ENCODE peak calls at places on chromosomes 13 and 19, in five cellular contexts. One of them, this sample, is unnamed.

GRCh38 chr19:55091126-55091910 is 15.6 kb downstream of the EPS8L1 start:
- DNase-seq in RWPE1: no peak
- DNase-seq in mesendoderm: no peak
- DNase-seq in heart left ventricle: no peak
- DNase-seq in Panc1: no peak
- DNase-seq in this sample: no peak

GRCh38 chr19:23145617-23146415 is 29.0 kb downstream of the ZNF730 start:
- DNase-seq in RWPE1: no peak
- DNase-seq in mesendoderm: peak
- DNase-seq in heart left ventricle: no peak
- DNase-seq in Panc1: no peak
- DNase-seq in this sample: no peak

GRCh38 chr13:40376296-40376849 is 290.1 kb downstream of the FOXO1 start:
- DNase-seq in RWPE1: no peak
- DNase-seq in mesendoderm: no peak
- DNase-seq in heart left ventricle: no peak
- DNase-seq in Panc1: no peak
- DNase-seq in this sample: no peak

GRCh38 chr13:30355405-30355741 is 48.0 kb upstream of the KATNAL1 start:
- DNase-seq in RWPE1: no peak
- DNase-seq in mesendoderm: peak
- DNase-seq in heart left ventricle: no peak
- DNase-seq in Panc1: no peak
- DNase-seq in this sample: peak

GRCh38 chr13:49400755-49401659 is 42.9 kb downstream of the CAB39L start:
- DNase-seq in RWPE1: no peak
- DNase-seq in mesendoderm: peak
- DNase-seq in heart left ventricle: no peak
- DNase-seq in Panc1: no peak
- DNase-seq in this sample: peak

GRCh38 chr13:52999093-52999696 is 29.4 kb upstream of the OLFM4 start:
- DNase-seq in RWPE1: no peak
- DNase-seq in mesendoderm: no peak
- DNase-seq in heart left ventricle: no peak
- DNase-seq in Panc1: no peak
- DNase-seq in this sample: no peak

GRCh38 chr19:20103091-20103501 is 25.3 kb downstream of the ZNF90 start:
- DNase-seq in RWPE1: no peak
- DNase-seq in mesendoderm: peak
- DNase-seq in heart left ventricle: no peak
- DNase-seq in Panc1: no peak
- DNase-seq in this sample: no peak

GRCh38 chr13:67023088-67023893 is 206.8 kb downstream of the PCDH9 start:
- DNase-seq in RWPE1: peak
- DNase-seq in mesendoderm: peak
- DNase-seq in heart left ventricle: no peak
- DNase-seq in Panc1: no peak
- DNase-seq in this sample: peak

GRCh38 chr19:56377105-56377924 is 16.0 kb downstream of the ZNF582 start:
- DNase-seq in RWPE1: no peak
- DNase-seq in mesendoderm: peak
- DNase-seq in heart left ventricle: no peak
- DNase-seq in Panc1: no peak
- DNase-seq in this sample: no peak

GRCh38 chr19:10501971-10502523 is 1.1 kb downstream of the KEAP1 start:
- DNase-seq in RWPE1: peak
- DNase-seq in mesendoderm: peak
- DNase-seq in heart left ventricle: peak
- DNase-seq in Panc1: no peak
- DNase-seq in this sample: peak

GRCh38 chr13:79056706-79057105 is 349.3 kb downstream of the RBM26 start:
- DNase-seq in RWPE1: no peak
- DNase-seq in mesendoderm: peak
- DNase-seq in heart left ventricle: no peak
- DNase-seq in Panc1: no peak
- DNase-seq in this sample: no peak

GRCh38 chr13:73216381-73216831 is 157.6 kb downstream of the KLF5 start:
- DNase-seq in RWPE1: no peak
- DNase-seq in mesendoderm: no peak
- DNase-seq in heart left ventricle: no peak
- DNase-seq in Panc1: no peak
- DNase-seq in this sample: no peak

GRCh38 chr13:111370147-111370546 is 49.7 kb downstream of the TEX29 start:
- DNase-seq in RWPE1: no peak
- DNase-seq in mesendoderm: no peak
- DNase-seq in heart left ventricle: no peak
- DNase-seq in Panc1: no peak
- DNase-seq in this sample: no peak

GRCh38 chr13:80251403-80251802 is 89.5 kb downstream of the SPRY2 start:
- DNase-seq in RWPE1: peak
- DNase-seq in mesendoderm: no peak
- DNase-seq in heart left ventricle: no peak
- DNase-seq in Panc1: no peak
- DNase-seq in this sample: peak

GRCh38 chr19:48989701-48990291 is 3.3 kb downstream of the GYS1 start:
- DNase-seq in RWPE1: no peak
- DNase-seq in mesendoderm: no peak
- DNase-seq in heart left ventricle: peak
- DNase-seq in Panc1: no peak
- DNase-seq in this sample: no peak

GRCh38 chr19:289651-290538 is 1.3 kb downstream of the PLPP2 start:
- DNase-seq in RWPE1: peak
- DNase-seq in mesendoderm: peak
- DNase-seq in heart left ventricle: no peak
- DNase-seq in Panc1: peak
- DNase-seq in this sample: no peak

GRCh38 chr19:43524922-43525835 is 1.8 kb downstream of the ETHE1 start:
- DNase-seq in RWPE1: peak
- DNase-seq in mesendoderm: peak
- DNase-seq in heart left ventricle: peak
- DNase-seq in Panc1: no peak
- DNase-seq in this sample: peak

GRCh38 chr19:3760871-3761361 is 576 bp downstream of the APBA3 start:
- DNase-seq in RWPE1: no peak
- DNase-seq in mesendoderm: peak
- DNase-seq in heart left ventricle: no peak
- DNase-seq in Panc1: no peak
- DNase-seq in this sample: no peak

GRCh38 chr19:3762501-3763459 is at the start of gene MRPL54:
- DNase-seq in RWPE1: peak
- DNase-seq in mesendoderm: peak
- DNase-seq in heart left ventricle: peak
- DNase-seq in Panc1: peak
- DNase-seq in this sample: peak

GRCh38 chr19:3759482-3760254 is 1.8 kb downstream of the APBA3 start:
- DNase-seq in RWPE1: no peak
- DNase-seq in mesendoderm: no peak
- DNase-seq in heart left ventricle: no peak
- DNase-seq in Panc1: no peak
- DNase-seq in this sample: no peak

GRCh38 chr19:3761382-3762129 is at the start of gene APBA3:
- DNase-seq in RWPE1: peak
- DNase-seq in mesendoderm: peak
- DNase-seq in heart left ventricle: peak
- DNase-seq in Panc1: peak
- DNase-seq in this sample: peak

GRCh38 chr19:3762130-3762473 is 380 bp upstream of the MRPL54 start:
- DNase-seq in RWPE1: no peak
- DNase-seq in mesendoderm: no peak
- DNase-seq in heart left ventricle: no peak
- DNase-seq in Panc1: no peak
- DNase-seq in this sample: no peak
- H3K27ac ChIP-seq in RWPE1: peak
- H3K27ac ChIP-seq in mesendoderm: no peak
- H3K27ac ChIP-seq in heart left ventricle: peak
- H3K27ac ChIP-seq in Panc1: peak
- H3K27ac ChIP-seq in this sample: no peak

DNA sequence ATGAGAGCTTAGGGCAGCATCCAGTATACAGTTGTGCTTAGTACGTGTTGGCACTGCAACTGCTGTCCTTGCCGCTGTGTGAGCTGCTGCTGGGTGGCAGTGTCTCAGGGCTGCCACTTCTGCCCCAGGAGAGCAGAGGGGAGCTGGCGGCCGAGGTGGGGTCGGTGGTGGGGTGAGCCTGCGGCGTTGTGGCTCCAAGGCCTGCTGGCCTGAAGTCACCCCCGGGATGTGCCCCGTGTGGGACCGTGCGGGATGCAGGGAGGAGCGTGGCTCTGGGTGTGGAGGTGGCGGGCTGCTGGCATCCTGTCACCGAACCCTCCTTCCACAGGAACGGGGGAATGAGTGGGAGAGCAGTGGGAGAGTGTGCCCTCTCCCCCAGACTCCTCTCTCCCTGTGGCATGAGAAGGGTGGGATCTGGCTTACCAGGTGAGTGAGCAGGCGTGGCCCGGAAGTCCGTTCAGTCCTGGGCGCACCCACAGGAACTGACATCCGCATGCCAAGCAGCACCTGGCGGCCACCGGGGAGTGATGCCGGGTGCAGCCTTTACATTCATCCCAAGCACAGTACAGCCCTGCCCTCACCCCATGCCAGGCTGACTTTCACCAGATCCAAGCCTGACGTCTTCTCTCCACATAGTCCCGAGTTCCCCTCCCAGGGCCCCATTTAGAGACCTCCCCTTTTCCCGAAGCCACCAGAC is 26.5 kb downstream of the MCF2L start:
- DNase-seq in RWPE1: no peak
- DNase-seq in mesendoderm: no peak
- DNase-seq in heart left ventricle: no peak
- DNase-seq in Panc1: no peak
- DNase-seq in this sample: no peak
- H3K27ac ChIP-seq in RWPE1: no peak
- H3K27ac ChIP-seq in mesendoderm: no peak
- H3K27ac ChIP-seq in heart left ventricle: peak
- H3K27ac ChIP-seq in Panc1: no peak
- H3K27ac ChIP-seq in this sample: no peak

GRCh38 chr19:38231918-38232317 is 7.9 kb upstream of the DPF1 start:
- DNase-seq in RWPE1: no peak
- DNase-seq in mesendoderm: no peak
- DNase-seq in heart left ventricle: no peak
- DNase-seq in Panc1: no peak
- DNase-seq in this sample: no peak

GRCh38 chr19:38227272-38228004 is 3.4 kb upstream of the DPF1 start:
- DNase-seq in RWPE1: no peak
- DNase-seq in mesendoderm: no peak
- DNase-seq in heart left ventricle: no peak
- DNase-seq in Panc1: no peak
- DNase-seq in this sample: no peak

GRCh38 chr19:38228005-38228377 is 4.0 kb upstream of the DPF1 start:
- DNase-seq in RWPE1: no peak
- DNase-seq in mesendoderm: no peak
- DNase-seq in heart left ventricle: no peak
- DNase-seq in Panc1: no peak
- DNase-seq in this sample: peak

GRCh38 chr19:38229585-38230073 is 5.6 kb upstream of the DPF1 start:
- DNase-seq in RWPE1: peak
- DNase-seq in mesendoderm: peak
- DNase-seq in heart left ventricle: peak
- DNase-seq in Panc1: no peak
- DNase-seq in this sample: peak

GRCh38 chr19:38228491-38229439 is 4.7 kb upstream of the DPF1 start:
- DNase-seq in RWPE1: no peak
- DNase-seq in mesendoderm: peak
- DNase-seq in heart left ventricle: no peak
- DNase-seq in Panc1: no peak
- DNase-seq in this sample: peak
- H3K27ac ChIP-seq in RWPE1: peak
- H3K27ac ChIP-seq in mesendoderm: no peak
- H3K27ac ChIP-seq in heart left ventricle: no peak
- H3K27ac ChIP-seq in Panc1: no peak
- H3K27ac ChIP-seq in this sample: no peak

GRCh38 chr13:19957320-19958118 is 1.0 kb upstream of the ZMYM2 start:
- DNase-seq in RWPE1: peak
- DNase-seq in mesendoderm: peak
- DNase-seq in heart left ventricle: peak
- DNase-seq in Panc1: no peak
- DNase-seq in this sample: peak
- H3K27ac ChIP-seq in RWPE1: peak
- H3K27ac ChIP-seq in mesendoderm: peak
- H3K27ac ChIP-seq in heart left ventricle: peak
- H3K27ac ChIP-seq in Panc1: peak
- H3K27ac ChIP-seq in this sample: peak